ENCODE peak calls at places on chromosome 18, in eight cellular contexts. One of them, this sample, is unnamed.
A peak's percentile ranks its signal among the peaks of the same experiment; 100 is the strongest.

GRCh38 chr18:42053188-42053781 is 98.3 kb downstream of the PIK3C3 start:
- DNase-seq in aorta: no peak
- DNase-seq in NCI-H2029 treated with DMSO at 0.1 percent for 48 hours: peak; percentile 13
- DNase-seq in AG20443: peak; percentile 51
- DNase-seq in kidney tubule cell: peak; percentile 63
- DNase-seq in right atrium auricular region: no peak
- DNase-seq in HTR-8/SVneo: peak; percentile 13
- DNase-seq in renal cortical epithelial cell: peak; percentile 56
- DNase-seq in this sample: peak; percentile 50

GRCh38 chr18:63309422-63309821 is 10.1 kb downstream of the BCL2 start:
- DNase-seq in aorta: no peak
- DNase-seq in kidney tubule cell: no peak
- DNase-seq in renal cortical epithelial cell: no peak
- DNase-seq in right atrium auricular region: no peak
- DNase-seq in HTR-8/SVneo: no peak
- DNase-seq in NCI-H2029 treated with DMSO at 0.1 percent for 48 hours: no peak
- DNase-seq in AG20443: no peak
- DNase-seq in this sample: no peak

GRCh38 chr18:79441261-79441819 is 45.6 kb downstream of the NFATC1 start:
- DNase-seq in NCI-H2029 treated with DMSO at 0.1 percent for 48 hours: no peak
- DNase-seq in aorta: no peak
- DNase-seq in AG20443: no peak
- DNase-seq in right atrium auricular region: no peak
- DNase-seq in kidney tubule cell: no peak
- DNase-seq in renal cortical epithelial cell: no peak
- DNase-seq in HTR-8/SVneo: no peak
- DNase-seq in this sample: no peak

GRCh38 chr18:44682871-44683221 is 2.2 kb downstream of the SETBP1 start:
- DNase-seq in right atrium auricular region: no peak
- DNase-seq in HTR-8/SVneo: no peak
- DNase-seq in renal cortical epithelial cell: peak; percentile 38
- DNase-seq in kidney tubule cell: peak; percentile 54
- DNase-seq in AG20443: no peak
- DNase-seq in aorta: no peak
- DNase-seq in NCI-H2029 treated with DMSO at 0.1 percent for 48 hours: peak; percentile 71
- DNase-seq in this sample: no peak

GRCh38 chr18:7754258-7754657 is 187.1 kb downstream of the PTPRM start:
- DNase-seq in right atrium auricular region: no peak
- DNase-seq in renal cortical epithelial cell: no peak
- DNase-seq in aorta: no peak
- DNase-seq in AG20443: no peak
- DNase-seq in kidney tubule cell: peak; percentile 37
- DNase-seq in NCI-H2029 treated with DMSO at 0.1 percent for 48 hours: no peak
- DNase-seq in HTR-8/SVneo: no peak
- DNase-seq in this sample: no peak

GRCh38 chr18:80225685-80226084 is 21.6 kb downstream of the PARD6G start:
- DNase-seq in kidney tubule cell: no peak
- DNase-seq in AG20443: no peak
- DNase-seq in aorta: no peak
- DNase-seq in renal cortical epithelial cell: no peak
- DNase-seq in right atrium auricular region: no peak
- DNase-seq in HTR-8/SVneo: no peak
- DNase-seq in NCI-H2029 treated with DMSO at 0.1 percent for 48 hours: no peak
- DNase-seq in this sample: no peak

GRCh38 chr18:62767321-62767720 is 52.0 kb downstream of the PHLPP1 start:
- DNase-seq in renal cortical epithelial cell: peak; percentile 71
- DNase-seq in right atrium auricular region: no peak
- DNase-seq in NCI-H2029 treated with DMSO at 0.1 percent for 48 hours: no peak
- DNase-seq in aorta: no peak
- DNase-seq in AG20443: peak; percentile 22
- DNase-seq in kidney tubule cell: peak; percentile 40
- DNase-seq in HTR-8/SVneo: no peak
- DNase-seq in this sample: no peak

GRCh38 chr18:23912356-23912755 is 102.2 kb upstream of the TTC39C start:
- DNase-seq in aorta: no peak
- DNase-seq in NCI-H2029 treated with DMSO at 0.1 percent for 48 hours: no peak
- DNase-seq in HTR-8/SVneo: no peak
- DNase-seq in kidney tubule cell: no peak
- DNase-seq in right atrium auricular region: no peak
- DNase-seq in AG20443: no peak
- DNase-seq in renal cortical epithelial cell: no peak
- DNase-seq in this sample: no peak

GRCh38 chr18:79878741-79879358 is 72.6 kb downstream of the SLC66A2 start:
- DNase-seq in aorta: no peak
- DNase-seq in HTR-8/SVneo: no peak
- DNase-seq in right atrium auricular region: peak; percentile 38
- DNase-seq in NCI-H2029 treated with DMSO at 0.1 percent for 48 hours: no peak
- DNase-seq in renal cortical epithelial cell: no peak
- DNase-seq in AG20443: peak; percentile 5
- DNase-seq in kidney tubule cell: no peak
- DNase-seq in this sample: no peak

GRCh38 chr18:61926532-61926931 is 33.7 kb upstream of the RNF152 start:
- DNase-seq in kidney tubule cell: no peak
- DNase-seq in NCI-H2029 treated with DMSO at 0.1 percent for 48 hours: no peak
- DNase-seq in aorta: no peak
- DNase-seq in AG20443: no peak
- DNase-seq in renal cortical epithelial cell: no peak
- DNase-seq in right atrium auricular region: no peak
- DNase-seq in HTR-8/SVneo: no peak
- DNase-seq in this sample: no peak

GRCh38 chr18:9175115-9175514 is 38.5 kb downstream of the ANKRD12 start:
- DNase-seq in NCI-H2029 treated with DMSO at 0.1 percent for 48 hours: no peak
- DNase-seq in renal cortical epithelial cell: no peak
- DNase-seq in AG20443: no peak
- DNase-seq in aorta: no peak
- DNase-seq in HTR-8/SVneo: no peak
- DNase-seq in right atrium auricular region: no peak
- DNase-seq in kidney tubule cell: no peak
- DNase-seq in this sample: no peak

GRCh38 chr18:35777042-35777441 is 195.4 kb upstream of the RMP24 start:
- DNase-seq in aorta: no peak
- DNase-seq in AG20443: no peak
- DNase-seq in kidney tubule cell: no peak
- DNase-seq in right atrium auricular region: no peak
- DNase-seq in HTR-8/SVneo: no peak
- DNase-seq in NCI-H2029 treated with DMSO at 0.1 percent for 48 hours: no peak
- DNase-seq in renal cortical epithelial cell: no peak
- DNase-seq in this sample: no peak

GRCh38 chr18:51241226-51241625 is 43.7 kb upstream of the MEX3C start:
- DNase-seq in HTR-8/SVneo: no peak
- DNase-seq in renal cortical epithelial cell: no peak
- DNase-seq in kidney tubule cell: no peak
- DNase-seq in NCI-H2029 treated with DMSO at 0.1 percent for 48 hours: no peak
- DNase-seq in aorta: no peak
- DNase-seq in AG20443: no peak
- DNase-seq in right atrium auricular region: no peak
- DNase-seq in this sample: no peak

GRCh38 chr18:79560861-79561210 is 118.8 kb upstream of the CTDP1 start:
- DNase-seq in kidney tubule cell: no peak
- DNase-seq in aorta: peak; percentile 36
- DNase-seq in renal cortical epithelial cell: no peak
- DNase-seq in AG20443: no peak
- DNase-seq in HTR-8/SVneo: no peak
- DNase-seq in NCI-H2029 treated with DMSO at 0.1 percent for 48 hours: no peak
- DNase-seq in right atrium auricular region: no peak
- DNase-seq in this sample: no peak

GRCh38 chr18:25345432-25345831 is 6.5 kb downstream of the ZNF521 start:
- DNase-seq in NCI-H2029 treated with DMSO at 0.1 percent for 48 hours: no peak
- DNase-seq in aorta: no peak
- DNase-seq in right atrium auricular region: no peak
- DNase-seq in AG20443: peak; percentile 38
- DNase-seq in HTR-8/SVneo: no peak
- DNase-seq in renal cortical epithelial cell: no peak
- DNase-seq in kidney tubule cell: no peak
- DNase-seq in this sample: no peak

GRCh38 chr18:7876354-7876753 is 309.2 kb downstream of the PTPRM start:
- DNase-seq in NCI-H2029 treated with DMSO at 0.1 percent for 48 hours: no peak
- DNase-seq in HTR-8/SVneo: no peak
- DNase-seq in right atrium auricular region: no peak
- DNase-seq in kidney tubule cell: peak; percentile 83
- DNase-seq in renal cortical epithelial cell: peak; percentile 58
- DNase-seq in aorta: no peak
- DNase-seq in AG20443: no peak
- DNase-seq in this sample: no peak

GRCh38 chr18:24231773-24232735 is 93.2 kb downstream of the CABYR start:
- DNase-seq in right atrium auricular region: no peak
- DNase-seq in NCI-H2029 treated with DMSO at 0.1 percent for 48 hours: no peak
- DNase-seq in renal cortical epithelial cell: no peak
- DNase-seq in kidney tubule cell: peak; percentile 20
- DNase-seq in aorta: no peak
- DNase-seq in AG20443: peak; percentile 40
- DNase-seq in HTR-8/SVneo: no peak
- DNase-seq in this sample: no peak

GRCh38 chr18:12377556-12378553 is 828 bp upstream of the AFG3L2 start:
- DNase-seq in aorta: peak; percentile 13
- DNase-seq in renal cortical epithelial cell: peak; percentile 86
- DNase-seq in AG20443: peak; percentile 98
- DNase-seq in right atrium auricular region: no peak
- DNase-seq in kidney tubule cell: peak; percentile 98
- DNase-seq in HTR-8/SVneo: peak; percentile 96
- DNase-seq in NCI-H2029 treated with DMSO at 0.1 percent for 48 hours: no peak
- DNase-seq in this sample: no peak

GRCh38 chr18:79518028-79518682 is 122.4 kb downstream of the NFATC1 start:
- DNase-seq in NCI-H2029 treated with DMSO at 0.1 percent for 48 hours: no peak
- DNase-seq in HTR-8/SVneo: no peak
- DNase-seq in aorta: peak; percentile 67
- DNase-seq in right atrium auricular region: no peak
- DNase-seq in kidney tubule cell: no peak
- DNase-seq in renal cortical epithelial cell: no peak
- DNase-seq in AG20443: no peak
- DNase-seq in this sample: peak; percentile 34

GRCh38 chr18:37304012-37304680 is 261.5 kb downstream of the CELF4 start:
- DNase-seq in kidney tubule cell: no peak
- DNase-seq in renal cortical epithelial cell: no peak
- DNase-seq in aorta: no peak
- DNase-seq in NCI-H2029 treated with DMSO at 0.1 percent for 48 hours: no peak
- DNase-seq in right atrium auricular region: no peak
- DNase-seq in AG20443: no peak
- DNase-seq in HTR-8/SVneo: no peak
- DNase-seq in this sample: no peak

GRCh38 chr18:7370812-7371211 is 139.9 kb downstream of the LRRC30 start:
- DNase-seq in renal cortical epithelial cell: no peak
- DNase-seq in aorta: peak; percentile 80
- DNase-seq in NCI-H2029 treated with DMSO at 0.1 percent for 48 hours: no peak
- DNase-seq in AG20443: no peak
- DNase-seq in right atrium auricular region: peak; percentile 79
- DNase-seq in HTR-8/SVneo: no peak
- DNase-seq in kidney tubule cell: no peak
- DNase-seq in this sample: peak; percentile 64

GRCh38 chr18:26551217-26551708 is 2.9 kb upstream of the KCTD1 start:
- DNase-seq in AG20443: no peak
- DNase-seq in right atrium auricular region: no peak
- DNase-seq in NCI-H2029 treated with DMSO at 0.1 percent for 48 hours: no peak
- DNase-seq in aorta: no peak
- DNase-seq in kidney tubule cell: no peak
- DNase-seq in renal cortical epithelial cell: peak; percentile 60
- DNase-seq in HTR-8/SVneo: no peak
- DNase-seq in this sample: no peak

GRCh38 chr18:79056827-79057367 is 12.3 kb upstream of the ATP9B start:
- DNase-seq in kidney tubule cell: no peak
- DNase-seq in aorta: no peak
- DNase-seq in HTR-8/SVneo: no peak
- DNase-seq in renal cortical epithelial cell: peak; percentile 13
- DNase-seq in right atrium auricular region: no peak
- DNase-seq in NCI-H2029 treated with DMSO at 0.1 percent for 48 hours: peak; percentile 69
- DNase-seq in AG20443: no peak
- DNase-seq in this sample: no peak

GRCh38 chr18:52288403-52289004 is 51.5 kb upstream of the DCC start:
- DNase-seq in renal cortical epithelial cell: peak; percentile 7
- DNase-seq in HTR-8/SVneo: no peak
- DNase-seq in aorta: no peak
- DNase-seq in kidney tubule cell: peak; percentile 49
- DNase-seq in NCI-H2029 treated with DMSO at 0.1 percent for 48 hours: no peak
- DNase-seq in right atrium auricular region: no peak
- DNase-seq in AG20443: peak; percentile 9
- DNase-seq in this sample: no peak

GRCh38 chr18:12652861-12653401 is 5.0 kb downstream of the SPIRE1 start:
- DNase-seq in renal cortical epithelial cell: peak; percentile 43
- DNase-seq in right atrium auricular region: no peak
- DNase-seq in NCI-H2029 treated with DMSO at 0.1 percent for 48 hours: no peak
- DNase-seq in HTR-8/SVneo: no peak
- DNase-seq in aorta: no peak
- DNase-seq in kidney tubule cell: peak; percentile 35
- DNase-seq in AG20443: peak; percentile 63
- DNase-seq in this sample: no peak

This sample was measured in ureter.